ENCODE peak calls at places on chromosomes 13 and 19, in five cellular contexts. V, U, W, C and Q are unnamed samples.

GRCh38 chr19:46825731-46826055 is 25.0 kb downstream of the AP2S1 start:
- DNase-seq in V (no peak), U (no peak), C (no peak), W (no peak), Q (no peak)

GRCh38 chr19:11481777-11482383 is 1.0 kb upstream of the ELAVL3 start:
- DNase-seq in C (no peak), W (no peak), V (peak; percentile 54), U (peak; percentile 35), Q (peak; percentile 96)

GRCh38 chr13:112473818-112474217 is 97.7 kb downstream of the SPACA7 start:
- DNase-seq in V (no peak), C (no peak), U (no peak), W (no peak), Q (no peak)

GRCh38 chr13:100789968-100790367 is 115.4 kb upstream of the TMTC4 start:
- DNase-seq in V (no peak), U (no peak), C (no peak), W (no peak), Q (no peak)

GRCh38 chr19:50450369-50451222 is 17.9 kb downstream of the MYBPC2 start:
- DNase-seq in U (no peak), V (no peak), C (no peak), W (no peak), Q (no peak)

GRCh38 chr13:106905380-106906259 is 337.7 kb upstream of the ARGLU1 start:
- DNase-seq in U (no peak), C (no peak), W (no peak), V (no peak), Q (no peak)

GRCh38 chr13:20514866-20515265 is 10.8 kb downstream of the CRYL1 start:
- DNase-seq in U (no peak), V (no peak), W (no peak), C (no peak), Q (no peak)

GRCh38 chr19:48685583-48685982 is 10.2 kb upstream of the FUT2 start:
- DNase-seq in W (no peak), C (no peak), V (no peak), U (no peak), Q (no peak)

GRCh38 chr13:67258482-67258881 is 28.3 kb upstream of the PCDH9 start:
- DNase-seq in C (no peak), V (no peak), W (no peak), U (no peak), Q (no peak)

GRCh38 chr19:29054886-29055675 is 157.9 kb downstream of the UQCRFS1 start:
- DNase-seq in C (no peak), W (peak; percentile 56), U (no peak), V (no peak), Q (no peak)

GRCh38 chr13:20924758-20925394 is 22.3 kb upstream of the XPO4 start:
- DNase-seq in W (no peak), U (peak; percentile 35), V (no peak), C (peak; percentile 65), Q (peak; percentile 91)

GRCh38 chr19:44912854-44913253 is 1.6 kb upstream of the APOC1 start:
- DNase-seq in W (no peak), V (no peak), U (no peak), C (no peak), Q (no peak)

GRCh38 chr19:13840751-13841338 is 36.1 kb upstream of the NANOS3 start:
- DNase-seq in U (no peak), C (no peak), V (no peak), W (no peak), Q (no peak)

GRCh38 chr13:21078501-21078900 is 17.1 kb upstream of the LATS2 start:
- DNase-seq in V (no peak), U (no peak), C (peak; percentile 83), W (no peak), Q (no peak)

GRCh38 chr13:108033800-108034707 is 181.3 kb downstream of the LIG4 start:
- DNase-seq in V (no peak), U (no peak), C (no peak), W (no peak), Q (no peak)

GRCh38 chr19:39407644-39408391 is 1.2 kb downstream of the ZFP36 start:
- DNase-seq in C (no peak), V (no peak), U (no peak), W (peak; percentile 80), Q (no peak)

GRCh38 chr19:47778954-47779351 is 450 bp downstream of the SELENOW start:
- DNase-seq in C (no peak), U (no peak), V (no peak), W (no peak), Q (no peak)

GRCh38 chr19:23305555-23305954 is 55.4 kb upstream of the ZNF724 start:
- DNase-seq in U (no peak), V (no peak), C (no peak), W (no peak), Q (no peak)

GRCh38 chr13:106276876-106277275 is 258.6 kb downstream of the EFNB2 start:
- DNase-seq in U (peak; percentile 27), W (no peak), C (no peak), V (no peak), Q (no peak)

GRCh38 chr13:98780451-98780850 is 28.0 kb upstream of the SLC15A1 start:
- DNase-seq in W (no peak), V (no peak), C (no peak), U (no peak), Q (no peak)

GRCh38 chr19:33464010-33464732 is 57.4 kb downstream of the PEPD start:
- DNase-seq in W (peak; percentile 46), U (no peak), V (no peak), C (no peak), Q (no peak)

GRCh38 chr19:33143897-33144405 is 12.0 kb downstream of the WDR88 start:
- DNase-seq in W (no peak), V (no peak), C (no peak), U (no peak), Q (peak; percentile 71)

GRCh38 chr19:22446605-22447004 is 24.5 kb upstream of the ZNF98 start:
- DNase-seq in C (no peak), U (no peak), W (no peak), V (no peak), Q (no peak)

GRCh38 chr13:49690133-49690989 is 925 bp downstream of the EBPL start:
- DNase-seq in U (no peak), V (no peak), C (peak; percentile 7), W (no peak), Q (peak; percentile 25)

GRCh38 chr19:7562646-7563393 is 27.3 kb downstream of the PNPLA6 start:
- DNase-seq in U (no peak), W (no peak), C (no peak), V (no peak), Q (no peak)

GRCh38 chr13:95153647-95154405 is 147.4 kb downstream of the ABCC4 start:
- DNase-seq in U (no peak), V (no peak), W (no peak), C (no peak), Q (no peak)

GRCh38 chr19:34733266-34733825 is 697 bp upstream of the ZNF181 start:
- DNase-seq in W (peak; percentile 87), U (no peak), V (no peak), C (no peak), Q (no peak)

GRCh38 chr19:1264801-1265610 is 4.1 kb upstream of the CIRBP start:
- DNase-seq in V (no peak), U (no peak), W (no peak), C (peak; percentile 51), Q (peak; percentile 64)

GRCh38 chr13:51618626-51619025 is 34.4 kb downstream of the WDFY2 start:
- DNase-seq in U (no peak), W (no peak), V (no peak), C (no peak), Q (no peak)

GRCh38 chr19:4851551-4852290 is 15.7 kb downstream of the PLIN3 start:
- DNase-seq in W (no peak), V (no peak), C (no peak), U (no peak), Q (peak; percentile 84)

GRCh38 chr19:18899624-18900560 is 3.9 kb upstream of the CERS1 start:
- DNase-seq in C (no peak), W (no peak), U (no peak), V (no peak), Q (no peak)

GRCh38 chr13:50129923-50130685 is 114.9 kb downstream of the KCNRG start:
- DNase-seq in C (no peak), V (no peak), W (peak; percentile 80), U (no peak), Q (peak; percentile 26)

DNA sequence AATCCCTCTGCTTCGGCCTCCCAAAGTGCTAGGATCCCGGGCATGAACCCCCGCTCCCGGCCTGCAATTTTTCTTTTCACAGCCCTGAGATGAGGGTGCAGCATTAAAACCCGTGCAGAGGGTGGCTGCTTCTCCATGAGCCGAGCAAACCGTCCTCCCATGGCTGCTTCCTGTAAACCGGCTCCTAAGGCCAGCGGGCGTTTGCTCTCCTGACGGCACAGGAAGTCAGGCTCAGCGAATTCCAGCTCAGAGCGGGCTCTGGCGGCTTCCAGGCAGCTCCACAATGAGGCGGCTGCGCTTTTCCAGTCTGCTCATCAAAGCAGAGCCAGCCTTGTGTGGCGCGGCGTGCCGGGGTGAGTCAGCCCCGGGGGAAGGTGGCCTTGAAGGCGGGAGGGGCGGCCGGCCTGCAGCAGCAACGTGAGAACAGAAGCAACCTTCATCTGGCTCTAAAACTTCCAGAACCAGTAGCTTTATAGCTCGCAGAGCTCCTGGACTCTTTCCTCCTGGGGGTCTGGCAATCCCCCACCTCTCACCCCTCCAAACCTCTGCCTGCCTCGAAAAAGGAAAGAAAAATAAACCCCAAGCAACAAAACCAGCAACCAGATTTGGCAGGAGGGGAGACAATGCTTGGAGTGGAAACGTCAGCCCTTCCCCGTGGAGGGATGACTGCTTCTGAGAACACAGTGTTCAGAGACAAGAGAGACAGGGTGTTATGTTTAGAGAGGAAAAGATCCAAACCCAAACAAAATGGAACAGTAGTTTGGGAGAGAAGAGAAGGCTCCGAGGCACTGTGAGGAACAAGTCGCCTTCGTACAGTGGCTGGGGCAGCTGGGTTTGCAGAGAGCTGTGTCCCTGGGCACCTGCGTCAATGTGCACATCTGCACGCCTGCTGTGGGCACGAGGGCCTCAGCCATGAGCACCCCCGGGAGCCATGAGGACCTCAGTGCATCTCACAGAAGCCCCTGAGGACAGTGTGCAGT is 67.8 kb downstream of the GADD45B start:
- DNase-seq in U (peak; percentile 89), V (no peak), W (peak; percentile 99), C (peak; percentile 90), Q (peak; percentile 95)
- TF ChIP-seq CTCF in U (peak; percentile 47), V (no peak), W (no peak), C (peak; percentile 22), Q (peak; percentile 37)

DNA sequence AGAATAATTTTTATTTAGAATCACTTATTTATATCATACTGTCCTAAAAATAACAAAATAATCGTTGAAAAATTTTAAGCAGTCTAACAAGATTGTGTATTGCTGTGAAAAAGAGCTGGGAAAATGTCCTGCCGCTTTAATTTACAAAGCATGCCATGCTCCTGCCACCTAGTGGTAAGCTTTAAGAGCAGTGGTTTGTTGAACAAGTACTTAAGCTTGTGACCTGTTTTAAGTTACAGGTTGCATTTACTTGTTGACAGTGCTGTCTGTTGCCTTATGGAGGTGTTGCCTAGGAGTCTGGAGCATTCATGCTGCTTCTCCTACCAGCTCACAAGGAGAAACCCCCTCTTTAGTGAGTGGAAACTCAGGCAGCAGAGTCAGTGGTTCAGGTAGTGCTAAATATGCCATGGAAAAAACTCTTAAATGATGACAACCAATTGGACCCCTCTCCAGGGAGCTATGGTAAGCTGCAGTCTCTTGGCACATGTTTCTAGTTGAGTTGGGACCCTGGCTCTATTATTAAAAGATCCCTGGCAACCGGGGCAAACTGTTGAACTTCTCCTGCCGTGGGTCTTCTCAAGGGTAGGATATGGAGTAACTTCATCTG is 68.4 kb downstream of the SPATA13 start:
- DNase-seq in W (no peak), V (no peak), C (peak; percentile 36), U (peak; percentile 44), Q (peak; percentile 40)
- TF ChIP-seq CTCF in W (peak; percentile 58), V (peak; percentile 87), C (peak; percentile 88), U (peak; percentile 89), Q (peak; percentile 92)

GRCh38 chr13:25267715-25268114 is 19.6 kb downstream of the MTMR6 start:
- DNase-seq in V (no peak), C (no peak), U (no peak), W (no peak), Q (no peak)
- TF ChIP-seq CTCF in V (peak; percentile 12), C (peak; percentile 10), U (peak; percentile 9), W (no peak), Q (peak; percentile 43)

GRCh38 chr19:42113641-42114348 is 18.5 kb downstream of the POU2F2 start:
- DNase-seq in U (peak; percentile 91), W (no peak), V (peak; percentile 40), C (peak; percentile 93), Q (peak; percentile 89)
- TF ChIP-seq CTCF in U (peak; percentile 36), W (no peak), V (no peak), C (peak; percentile 63), Q (peak; percentile 57)